ENCODE peak calls at places on chromosomes 4 and X, in five cellular contexts. One of them, this sample, is unnamed.

GRCh38 chr4:77236806-77237205 is 79.8 kb downstream of the CCNG2 start:
- DNase-seq in K562: no peak
- DNase-seq in HCT116: no peak
- DNase-seq in HepG2: no peak
- DNase-seq in GM12878: no peak
- DNase-seq in this sample: no peak

GRCh38 chrX:24241822-24242648 is 71.8 kb downstream of the SUPT20HL2 start:
- DNase-seq in K562: peak; percentile 51
- DNase-seq in HCT116: no peak
- DNase-seq in HepG2: peak; percentile 31
- DNase-seq in GM12878: no peak
- DNase-seq in this sample: peak; percentile 71

GRCh38 chr4:54091637-54092404 is 8.1 kb upstream of the GSX2 start:
- DNase-seq in K562: peak; percentile 58
- DNase-seq in HCT116: no peak
- DNase-seq in HepG2: peak; percentile 35
- DNase-seq in GM12878: peak; percentile 35
- DNase-seq in this sample: peak; percentile 89

GRCh38 chr4:111813565-111814140 is 331.6 kb upstream of the FAM241A start:
- DNase-seq in K562: no peak
- DNase-seq in HCT116: no peak
- DNase-seq in HepG2: no peak
- DNase-seq in GM12878: no peak
- DNase-seq in this sample: no peak

GRCh38 chr4:30269850-30270249 is 450.3 kb upstream of the PCDH7 start:
- DNase-seq in K562: no peak
- DNase-seq in HCT116: peak; percentile 43
- DNase-seq in HepG2: no peak
- DNase-seq in GM12878: no peak
- DNase-seq in this sample: no peak

GRCh38 chrX:68938244-68939004 is 109.6 kb downstream of the EFNB1 start:
- DNase-seq in K562: no peak
- DNase-seq in HCT116: no peak
- DNase-seq in HepG2: no peak
- DNase-seq in GM12878: no peak
- DNase-seq in this sample: no peak

GRCh38 chrX:56738670-56739069 is 9.6 kb downstream of the NBDY start:
- DNase-seq in K562: no peak
- DNase-seq in HCT116: no peak
- DNase-seq in HepG2: no peak
- DNase-seq in GM12878: no peak
- DNase-seq in this sample: no peak

GRCh38 chr4:41360911-41361830 is 104.4 kb downstream of the UCHL1 start:
- DNase-seq in K562: no peak
- DNase-seq in HCT116: no peak
- DNase-seq in HepG2: no peak
- DNase-seq in GM12878: no peak
- DNase-seq in this sample: peak; percentile 46

GRCh38 chrX:80812176-80812575 is 2.5 kb upstream of the BRWD3 start:
- DNase-seq in K562: peak; percentile 12
- DNase-seq in HCT116: no peak
- DNase-seq in HepG2: peak; percentile 18
- DNase-seq in GM12878: no peak
- DNase-seq in this sample: peak; percentile 8

GRCh38 chrX:132776486-132777210 is 181.8 kb downstream of the HS6ST2 start:
- DNase-seq in K562: no peak
- DNase-seq in HCT116: no peak
- DNase-seq in HepG2: no peak
- DNase-seq in GM12878: no peak
- DNase-seq in this sample: no peak

GRCh38 chrX:125507119-125507518 is 187.4 kb downstream of the TEX13C start:
- DNase-seq in K562: no peak
- DNase-seq in HCT116: no peak
- DNase-seq in HepG2: no peak
- DNase-seq in GM12878: no peak
- DNase-seq in this sample: no peak

GRCh38 chr4:21979196-21979595 is 30.6 kb upstream of the KCNIP4 start:
- DNase-seq in K562: no peak
- DNase-seq in HCT116: no peak
- DNase-seq in HepG2: no peak
- DNase-seq in GM12878: no peak
- DNase-seq in this sample: no peak

GRCh38 chr4:47326067-47326466 is 137.4 kb downstream of the COMMD8 start:
- DNase-seq in K562: no peak
- DNase-seq in HCT116: no peak
- DNase-seq in HepG2: no peak
- DNase-seq in GM12878: no peak
- DNase-seq in this sample: no peak

GRCh38 chr4:16026155-16026761 is 57.6 kb downstream of the PROM1 start:
- DNase-seq in K562: peak; percentile 65
- DNase-seq in HCT116: peak; percentile 48
- DNase-seq in HepG2: peak; percentile 44
- DNase-seq in GM12878: peak; percentile 25
- DNase-seq in this sample: peak; percentile 39

GRCh38 chrX:71170660-71171059 is 26.0 kb downstream of the NLGN3 start:
- DNase-seq in K562: peak; percentile 42
- DNase-seq in HCT116: no peak
- DNase-seq in HepG2: no peak
- DNase-seq in GM12878: no peak
- DNase-seq in this sample: no peak

GRCh38 chr4:166144607-166145006 is 271.6 kb downstream of the TLL1 start:
- DNase-seq in K562: no peak
- DNase-seq in HCT116: no peak
- DNase-seq in HepG2: no peak
- DNase-seq in GM12878: no peak
- DNase-seq in this sample: no peak

GRCh38 chrX:16312761-16313623 is 145.7 kb downstream of the MAGEB17 start:
- DNase-seq in K562: no peak
- DNase-seq in HCT116: no peak
- DNase-seq in HepG2: no peak
- DNase-seq in GM12878: no peak
- DNase-seq in this sample: no peak

GRCh38 chrX:130637591-130637990 is 235.8 kb downstream of the RBMX2 start:
- DNase-seq in K562: no peak
- DNase-seq in HCT116: no peak
- DNase-seq in HepG2: no peak
- DNase-seq in GM12878: no peak
- DNase-seq in this sample: no peak

GRCh38 chr4:157290622-157291021 is 70.1 kb downstream of the GRIA2 start:
- DNase-seq in K562: no peak
- DNase-seq in HCT116: no peak
- DNase-seq in HepG2: no peak
- DNase-seq in GM12878: no peak
- DNase-seq in this sample: no peak

GRCh38 chr4:124262211-124263179 is 450.0 kb downstream of the ANKRD50 start:
- DNase-seq in K562: peak; percentile 77
- DNase-seq in HCT116: peak; percentile 79
- DNase-seq in HepG2: peak; percentile 53
- DNase-seq in GM12878: peak; percentile 11
- DNase-seq in this sample: peak; percentile 49

GRCh38 chr4:93313207-93313606 is 515.3 kb upstream of the ATOH1 start:
- DNase-seq in K562: no peak
- DNase-seq in HCT116: no peak
- DNase-seq in HepG2: no peak
- DNase-seq in GM12878: no peak
- DNase-seq in this sample: no peak

GRCh38 chr4:165677081-165677480 is 196.0 kb upstream of the TLL1 start:
- DNase-seq in K562: no peak
- DNase-seq in HCT116: no peak
- DNase-seq in HepG2: no peak
- DNase-seq in GM12878: no peak
- DNase-seq in this sample: no peak

GRCh38 chr4:139028191-139028661 is 12.6 kb downstream of the NOCT start:
- DNase-seq in K562: no peak
- DNase-seq in HCT116: no peak
- DNase-seq in HepG2: no peak
- DNase-seq in GM12878: no peak
- DNase-seq in this sample: no peak

GRCh38 chr4:153763404-153763803 is 3.6 kb upstream of the RNF175 start:
- DNase-seq in K562: peak; percentile 24
- DNase-seq in HCT116: no peak
- DNase-seq in HepG2: no peak
- DNase-seq in GM12878: no peak
- DNase-seq in this sample: no peak

GRCh38 chr4:25795566-25796454 is 67.0 kb downstream of the SEL1L3 start:
- DNase-seq in K562: no peak
- DNase-seq in HCT116: no peak
- DNase-seq in HepG2: peak; percentile 15
- DNase-seq in GM12878: no peak
- DNase-seq in this sample: no peak

GRCh38 chr4:132587626-132588025 is 561.5 kb upstream of the PCDH10 start:
- DNase-seq in K562: no peak
- DNase-seq in HCT116: no peak
- DNase-seq in HepG2: no peak
- DNase-seq in GM12878: no peak
- DNase-seq in this sample: no peak

GRCh38 chrX:154806837-154807501 is 1.7 kb upstream of the MPP1 start:
- DNase-seq in K562: no peak
- DNase-seq in HCT116: no peak
- DNase-seq in HepG2: no peak
- DNase-seq in GM12878: no peak
- DNase-seq in this sample: no peak

GRCh38 chr4:27098034-27098433 is 237.4 kb downstream of the STIM2 start:
- DNase-seq in K562: no peak
- DNase-seq in HCT116: no peak
- DNase-seq in HepG2: no peak
- DNase-seq in GM12878: no peak
- DNase-seq in this sample: no peak

GRCh38 chr4:174260099-174260498 is 23.4 kb downstream of the FBXO8 start:
- DNase-seq in K562: no peak
- DNase-seq in HCT116: no peak
- DNase-seq in HepG2: peak; percentile 70
- DNase-seq in GM12878: no peak
- DNase-seq in this sample: peak; percentile 30

GRCh38 chr4:25440478-25441030 is 63.5 kb downstream of the ANAPC4 start:
- DNase-seq in K562: no peak
- DNase-seq in HCT116: no peak
- DNase-seq in HepG2: no peak
- DNase-seq in GM12878: no peak
- DNase-seq in this sample: no peak

GRCh38 chr4:42671431-42672194 is 14.7 kb upstream of the ATP8A1 start:
- DNase-seq in K562: no peak
- DNase-seq in HCT116: no peak
- DNase-seq in HepG2: no peak
- DNase-seq in GM12878: no peak
- DNase-seq in this sample: no peak

GRCh38 chr4:158945529-158946108 is 157.3 kb upstream of the RAPGEF2 start:
- DNase-seq in K562: peak; percentile 14
- DNase-seq in HCT116: no peak
- DNase-seq in HepG2: no peak
- DNase-seq in GM12878: no peak
- DNase-seq in this sample: no peak

GRCh38 chr4:17059192-17059634 is 160.8 kb upstream of the LDB2 start:
- DNase-seq in K562: no peak
- DNase-seq in HCT116: no peak
- DNase-seq in HepG2: no peak
- DNase-seq in GM12878: no peak
- DNase-seq in this sample: peak; percentile 43

GRCh38 chrX:95382799-95383198 is 1301.8 kb upstream of the DIAPH2 start:
- DNase-seq in K562: no peak
- DNase-seq in HCT116: no peak
- DNase-seq in HepG2: no peak
- DNase-seq in GM12878: no peak
- DNase-seq in this sample: no peak

DNA sequence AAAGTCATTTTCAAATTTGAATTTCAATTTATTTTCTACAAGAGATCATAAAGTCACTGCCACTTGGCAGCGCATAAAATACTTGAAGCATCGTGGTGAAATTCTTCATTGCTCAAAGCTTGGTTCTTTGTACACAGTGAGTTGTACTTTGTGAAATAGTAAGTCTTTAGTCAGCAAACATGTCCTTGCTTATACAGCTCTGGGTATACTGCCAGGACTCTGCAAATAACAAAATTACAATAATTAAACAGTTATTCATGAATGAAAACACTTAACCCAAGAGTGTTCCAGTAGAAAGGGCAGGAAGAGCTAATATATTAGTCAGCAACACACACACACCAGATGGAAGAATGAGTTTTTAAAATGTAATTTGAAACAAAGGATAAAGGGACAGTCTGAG is 1300.9 kb upstream of the DIAPH2 start:
- DNase-seq in K562: no peak
- DNase-seq in HCT116: no peak
- DNase-seq in HepG2: no peak
- DNase-seq in GM12878: no peak
- DNase-seq in this sample: no peak
- TF ChIP-seq ZBTB33 in K562: no peak
- TF ChIP-seq ZBTB33 in HCT116: no peak
- TF ChIP-seq ZBTB33 in HepG2: no peak
- TF ChIP-seq ZBTB33 in GM12878: no peak
- TF ChIP-seq ZBTB33 in this sample: no peak

DNA sequence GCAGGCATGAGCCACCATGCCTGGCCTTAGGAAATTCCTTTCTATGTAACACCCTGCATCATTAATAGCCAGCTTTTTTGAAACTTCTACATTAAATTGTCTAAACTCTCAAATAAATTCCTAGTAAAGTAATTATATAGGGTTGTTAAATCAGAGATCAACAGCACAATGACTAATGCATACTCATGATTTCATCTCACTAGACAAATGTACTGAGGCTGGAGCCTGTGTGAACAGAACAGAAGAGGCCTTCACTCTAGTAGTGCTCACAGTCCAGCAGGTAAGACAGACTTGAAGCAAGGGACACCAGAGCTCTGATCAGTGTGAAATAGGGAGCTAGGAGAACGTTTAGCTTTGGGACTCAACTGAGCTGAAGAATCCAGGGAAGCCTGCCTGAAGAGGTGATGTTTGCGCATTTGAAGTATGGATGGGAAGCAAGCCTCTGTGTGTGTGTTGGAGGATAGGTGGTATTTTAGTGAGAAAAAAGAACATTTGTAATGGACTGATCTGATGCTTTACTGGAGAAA is 3.9 kb downstream of the ZFP42 start:
- DNase-seq in K562: no peak
- DNase-seq in HCT116: no peak
- DNase-seq in HepG2: no peak
- DNase-seq in GM12878: no peak
- DNase-seq in this sample: no peak
- TF ChIP-seq ZBTB33 in K562: no peak
- TF ChIP-seq ZBTB33 in HCT116: no peak
- TF ChIP-seq ZBTB33 in HepG2: no peak
- TF ChIP-seq ZBTB33 in GM12878: no peak
- TF ChIP-seq ZBTB33 in this sample: no peak

GRCh38 chr4:110184791-110185155 is 13.6 kb downstream of the ELOVL6 start:
- DNase-seq in K562: no peak
- DNase-seq in HCT116: no peak
- DNase-seq in HepG2: no peak
- DNase-seq in GM12878: no peak
- DNase-seq in this sample: peak; percentile 25
- TF ChIP-seq ZBTB33 in K562: no peak
- TF ChIP-seq ZBTB33 in HCT116: no peak
- TF ChIP-seq ZBTB33 in HepG2: no peak
- TF ChIP-seq ZBTB33 in GM12878: no peak
- TF ChIP-seq ZBTB33 in this sample: no peak

DNA sequence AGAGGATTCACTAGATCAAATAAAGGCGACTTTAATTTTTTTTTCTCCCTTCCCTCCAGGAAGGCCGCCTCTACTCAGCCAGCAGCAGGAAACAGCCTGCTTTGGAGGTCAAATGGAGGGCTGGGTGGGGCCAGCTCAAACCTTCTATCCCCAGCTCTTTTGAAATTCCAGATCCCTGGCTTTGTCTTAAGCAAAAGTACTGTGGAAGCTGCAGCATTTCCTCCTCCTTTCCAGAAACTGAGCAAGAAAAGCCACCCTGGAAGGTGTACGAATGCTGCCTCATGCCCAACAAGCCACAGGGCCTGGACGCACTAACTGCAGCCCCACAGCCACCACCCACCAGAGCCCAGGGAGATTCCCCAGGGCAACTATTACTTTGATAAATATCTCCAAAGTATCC is 55.1 kb upstream of the ZCCHC13 start:
- DNase-seq in K562: peak; percentile 5
- DNase-seq in HCT116: no peak
- DNase-seq in HepG2: no peak
- DNase-seq in GM12878: no peak
- DNase-seq in this sample: no peak
- TF ChIP-seq ZBTB33 in K562: no peak
- TF ChIP-seq ZBTB33 in HCT116: no peak
- TF ChIP-seq ZBTB33 in HepG2: no peak
- TF ChIP-seq ZBTB33 in GM12878: no peak
- TF ChIP-seq ZBTB33 in this sample: no peak

This sample was measured in SK-N-SH.